ENCODE peak calls at places on chromosomes 1 and 21, in eight cellular contexts. H, C, E, Y, Z, O, A and D are unnamed samples.

GRCh38 chr1:85085417-85085816 is 37.1 kb upstream of the MCOLN3 start:
- DNase-seq in A (no peak), O (no peak), C (no peak), Y (no peak), E (no peak), H (no peak), Z (no peak), D (no peak)

GRCh38 chr1:6178751-6179563 is 1.2 kb downstream of the CHD5 start:
- DNase-seq in C (peak; percentile 60), H (no peak), O (no peak), Y (no peak), E (no peak), A (no peak), Z (no peak), D (no peak)

GRCh38 chr1:201608635-201609395 is 69.9 kb downstream of the NAV1 start:
- DNase-seq in O (no peak), A (peak; percentile 61), Y (no peak), C (no peak), E (no peak), H (no peak), Z (no peak), D (no peak)

GRCh38 chr1:25050165-25050564 is 120.1 kb upstream of the RUNX3 start:
- DNase-seq in A (peak; percentile 21), C (no peak), H (no peak), E (no peak), Z (no peak), Y (no peak), O (no peak), D (no peak)

GRCh38 chr21:29293495-29293894 is 5.2 kb upstream of the BACH1 start:
- DNase-seq in A (no peak), C (no peak), Z (no peak), Y (no peak), H (peak; percentile 36), E (no peak), O (no peak), D (no peak)

GRCh38 chr1:40049745-40050144 is 9.2 kb downstream of the CAP1 start:
- DNase-seq in A (no peak), E (no peak), Z (no peak), C (no peak), Y (no peak), H (peak; percentile 62), O (no peak), D (no peak)

GRCh38 chr1:154998818-154999650 is 3.6 kb upstream of the ZBTB7B start:
- DNase-seq in A (peak; percentile 80), E (peak; percentile 47), Y (peak; percentile 67), O (peak; percentile 82), Z (no peak), H (peak; percentile 86), C (peak; percentile 84), D (no peak)

GRCh38 chr1:92480813-92481597 is 5.7 kb downstream of the GFI1 start:
- DNase-seq in C (peak; percentile 64), Y (no peak), H (no peak), A (no peak), Z (no peak), O (no peak), E (peak; percentile 23), D (no peak)

GRCh38 chr1:22105611-22106207 is 37.2 kb downstream of the WNT4 start:
- DNase-seq in C (peak; percentile 69), O (peak; percentile 38), Y (peak; percentile 74), Z (peak; percentile 27), E (no peak), H (no peak), A (no peak), D (no peak)

GRCh38 chr1:217425528-217425927 is 205.4 kb downstream of the GPATCH2 start:
- DNase-seq in C (peak; percentile 23), Z (no peak), A (no peak), E (no peak), Y (peak; percentile 65), H (no peak), O (no peak), D (no peak)

GRCh38 chr1:175629318-175629694 is 114.1 kb downstream of the TNR start:
- DNase-seq in A (no peak), H (no peak), O (no peak), C (no peak), E (no peak), Y (no peak), Z (no peak), D (no peak)

GRCh38 chr1:201020040-201020591 is 3.4 kb downstream of the KIF21B start:
- DNase-seq in Y (no peak), H (no peak), E (no peak), Z (no peak), C (peak; percentile 55), A (no peak), O (no peak), D (no peak)

GRCh38 chr21:44383216-44383615 is 29.8 kb downstream of the TRPM2 start:
- DNase-seq in Y (no peak), H (no peak), C (no peak), A (no peak), O (no peak), Z (no peak), E (no peak), D (peak; percentile 43)

GRCh38 chr1:10074855-10075418 is 42.2 kb downstream of the UBE4B start:
- DNase-seq in Z (no peak), Y (peak; percentile 61), C (no peak), O (no peak), A (no peak), H (no peak), E (no peak), D (no peak)

GRCh38 chr1:53346814-53347176 is 18.9 kb upstream of the LRP8 start:
- DNase-seq in C (no peak), A (no peak), Z (no peak), O (no peak), Y (no peak), H (no peak), E (peak; percentile 0), D (no peak)

GRCh38 chr21:28136687-28137086 is 856.0 kb downstream of the LTN1 start:
- DNase-seq in Y (peak; percentile 74), Z (no peak), E (no peak), O (no peak), A (no peak), C (no peak), H (no peak), D (no peak)

GRCh38 chr1:197557302-197557701 is 218.0 kb downstream of the DENND1B start:
- DNase-seq in Z (peak; percentile 5), A (no peak), H (no peak), Y (no peak), O (no peak), E (no peak), C (no peak), D (no peak)

GRCh38 chr1:156359973-156360372 is 9.0 kb upstream of the RHBG start:
- DNase-seq in E (no peak), Y (peak; percentile 38), O (no peak), H (no peak), Z (no peak), A (no peak), C (peak; percentile 64), D (no peak)
- TF ChIP-seq CTCF in E (no peak), Y (peak; percentile 46), O (no peak), H (no peak), Z (peak; percentile 63), A (no peak), C (peak; percentile 51), D (peak; percentile 29)

DNA sequence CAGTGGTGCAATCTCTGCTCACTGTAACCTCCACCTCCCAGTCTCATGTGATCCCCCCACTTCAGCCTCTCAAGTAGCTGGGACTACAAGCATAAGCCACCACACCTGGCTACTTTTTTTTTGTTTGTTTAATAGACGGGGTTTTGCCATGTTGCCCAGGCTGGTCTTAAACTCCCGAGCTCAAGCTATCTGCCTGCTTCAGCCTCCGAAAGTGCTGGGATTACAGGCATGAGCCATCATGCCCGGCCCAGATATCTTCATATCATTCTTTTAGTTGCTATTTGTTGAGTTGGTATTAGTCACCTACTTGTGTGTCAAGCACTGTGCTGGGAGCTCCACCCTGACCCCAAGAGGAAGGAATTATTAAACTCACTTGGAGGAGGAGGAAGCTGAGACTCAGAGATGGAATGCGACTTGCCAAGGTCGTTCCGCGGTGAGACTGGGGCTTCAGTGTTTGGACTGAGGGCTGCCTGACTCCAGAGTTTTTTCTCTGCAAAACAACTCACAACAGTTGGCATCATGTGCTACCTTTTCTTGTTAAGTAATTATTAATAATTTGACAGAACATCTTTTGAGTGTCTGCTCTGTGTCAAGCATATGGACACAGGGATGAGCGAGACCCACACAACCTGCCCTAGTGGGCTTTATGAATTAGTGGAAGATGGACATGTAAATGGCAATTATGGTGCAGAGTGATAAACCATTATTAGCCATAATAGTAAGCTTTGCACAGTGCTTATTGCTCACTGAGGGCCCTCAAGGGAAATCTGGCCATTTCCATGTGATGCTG is 132.0 kb downstream of the FOXD2 start:
- DNase-seq in Z (peak; percentile 87), E (no peak), A (no peak), O (peak; percentile 86), C (peak; percentile 65), H (no peak), Y (peak; percentile 75), D (no peak)
- TF ChIP-seq CTCF in Z (peak; percentile 73), E (peak; percentile 50), A (no peak), O (peak; percentile 48), C (peak; percentile 48), H (no peak), Y (peak; percentile 58), D (peak; percentile 53)

DNA sequence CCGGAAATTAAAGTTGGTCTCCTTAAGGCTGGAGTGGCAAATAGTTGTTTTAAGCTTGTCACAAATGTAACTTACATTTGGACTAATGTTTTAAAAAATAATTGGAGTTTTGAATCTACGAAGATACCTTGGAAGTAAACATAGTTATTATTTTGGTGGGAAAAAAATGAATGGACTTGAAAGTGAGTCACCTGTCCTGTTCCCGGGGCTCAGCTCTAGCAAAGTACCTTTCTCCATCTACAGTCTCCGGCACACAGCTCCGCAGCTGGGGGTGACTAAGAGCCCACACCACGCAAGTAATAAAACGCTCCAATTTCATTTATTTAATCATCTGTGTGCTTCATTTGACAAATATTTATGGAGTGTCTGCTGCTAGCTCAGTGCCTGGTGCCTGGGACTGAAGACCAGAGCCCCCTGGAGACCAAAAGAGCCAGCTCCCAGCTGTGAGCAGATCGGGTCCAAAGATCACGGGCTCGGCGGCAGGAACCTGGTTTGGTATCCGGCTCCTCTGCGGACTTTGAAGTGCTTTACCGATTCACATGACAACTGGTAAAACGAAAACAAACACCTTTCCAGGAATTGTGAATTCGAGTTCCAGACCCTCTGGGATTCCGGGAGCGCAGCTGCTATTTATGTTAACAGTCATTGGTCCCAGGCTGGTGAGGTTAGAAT is 1.7 kb upstream of the RIPK4 start:
- DNase-seq in C (peak; percentile 67), H (peak; percentile 35), Z (peak; percentile 60), O (no peak), A (no peak), E (no peak), Y (peak; percentile 39), D (no peak)
- TF ChIP-seq CTCF in C (peak; percentile 34), H (no peak), Z (peak; percentile 75), O (peak; percentile 35), A (no peak), E (peak; percentile 53), Y (peak; percentile 43), D (peak; percentile 28)

GRCh38 chr1:26234644-26235384 is 814 bp downstream of the CEP85 start:
- DNase-seq in Z (peak; percentile 15), A (no peak), E (peak; percentile 18), Y (peak; percentile 29), O (peak; percentile 28), H (peak; percentile 46), C (peak; percentile 85), D (no peak)
- TF ChIP-seq CTCF in Z (peak; percentile 30), A (no peak), E (no peak), Y (peak; percentile 10), O (no peak), H (peak; percentile 21), C (no peak), D (no peak)